ENCODE peak calls at places on chromosomes 5 and 9, in seven cellular contexts. One of them, this sample, is unnamed.

GRCh38 chr9:94672811-94673487 is 33.6 kb upstream of the FBP1 start:
- DNase-seq in activated CD4-positive, alpha-beta T cell treated with anti-CD3 and anti-CD28 coated beads, Interleukin-2, amount 50 U/mL, for 48 hours: no peak
- DNase-seq in caudate nucleus: no peak
- DNase-seq in OCI-LY7: no peak
- DNase-seq in hypothalamus: no peak
- DNase-seq in activated effector memory CD4-positive, alpha-beta T cell treated with anti-CD3 and anti-CD28 coated beads, Interleukin-2, amount 50 U/mL, for 16 hours: no peak
- DNase-seq in GM20000: no peak
- DNase-seq in this sample: no peak

GRCh38 chr5:175484824-175485223 is 6.5 kb downstream of the SFXN1 start:
- DNase-seq in activated CD4-positive, alpha-beta T cell treated with anti-CD3 and anti-CD28 coated beads, Interleukin-2, amount 50 U/mL, for 48 hours: no peak
- DNase-seq in caudate nucleus: no peak
- DNase-seq in OCI-LY7: no peak
- DNase-seq in hypothalamus: no peak
- DNase-seq in activated effector memory CD4-positive, alpha-beta T cell treated with anti-CD3 and anti-CD28 coated beads, Interleukin-2, amount 50 U/mL, for 16 hours: no peak
- DNase-seq in GM20000: no peak
- DNase-seq in this sample: no peak

GRCh38 chr5:38723423-38723822 is 122.4 kb upstream of the OSMR start:
- DNase-seq in activated CD4-positive, alpha-beta T cell treated with anti-CD3 and anti-CD28 coated beads, Interleukin-2, amount 50 U/mL, for 48 hours: no peak
- DNase-seq in caudate nucleus: no peak
- DNase-seq in OCI-LY7: no peak
- DNase-seq in hypothalamus: no peak
- DNase-seq in activated effector memory CD4-positive, alpha-beta T cell treated with anti-CD3 and anti-CD28 coated beads, Interleukin-2, amount 50 U/mL, for 16 hours: no peak
- DNase-seq in GM20000: no peak
- DNase-seq in this sample: no peak

GRCh38 chr5:69219939-69220338 is 14.7 kb upstream of the CDK7 start:
- DNase-seq in activated CD4-positive, alpha-beta T cell treated with anti-CD3 and anti-CD28 coated beads, Interleukin-2, amount 50 U/mL, for 48 hours: no peak
- DNase-seq in caudate nucleus: no peak
- DNase-seq in OCI-LY7: no peak
- DNase-seq in hypothalamus: no peak
- DNase-seq in activated effector memory CD4-positive, alpha-beta T cell treated with anti-CD3 and anti-CD28 coated beads, Interleukin-2, amount 50 U/mL, for 16 hours: no peak
- DNase-seq in GM20000: no peak
- DNase-seq in this sample: no peak

GRCh38 chr9:5695860-5696259 is 67.0 kb downstream of the RIC1 start:
- DNase-seq in activated CD4-positive, alpha-beta T cell treated with anti-CD3 and anti-CD28 coated beads, Interleukin-2, amount 50 U/mL, for 48 hours: no peak
- DNase-seq in caudate nucleus: no peak
- DNase-seq in OCI-LY7: no peak
- DNase-seq in hypothalamus: no peak
- DNase-seq in activated effector memory CD4-positive, alpha-beta T cell treated with anti-CD3 and anti-CD28 coated beads, Interleukin-2, amount 50 U/mL, for 16 hours: no peak
- DNase-seq in GM20000: no peak
- DNase-seq in this sample: no peak

GRCh38 chr9:86242012-86242411 is 17.4 kb downstream of the C9orf153 start:
- DNase-seq in activated CD4-positive, alpha-beta T cell treated with anti-CD3 and anti-CD28 coated beads, Interleukin-2, amount 50 U/mL, for 48 hours: no peak
- DNase-seq in caudate nucleus: no peak
- DNase-seq in OCI-LY7: no peak
- DNase-seq in hypothalamus: no peak
- DNase-seq in activated effector memory CD4-positive, alpha-beta T cell treated with anti-CD3 and anti-CD28 coated beads, Interleukin-2, amount 50 U/mL, for 16 hours: no peak
- DNase-seq in GM20000: no peak
- DNase-seq in this sample: no peak

GRCh38 chr9:130159057-130159456 is 13.1 kb upstream of the NCS1 start:
- DNase-seq in activated CD4-positive, alpha-beta T cell treated with anti-CD3 and anti-CD28 coated beads, Interleukin-2, amount 50 U/mL, for 48 hours: no peak
- DNase-seq in caudate nucleus: no peak
- DNase-seq in OCI-LY7: no peak
- DNase-seq in hypothalamus: no peak
- DNase-seq in activated effector memory CD4-positive, alpha-beta T cell treated with anti-CD3 and anti-CD28 coated beads, Interleukin-2, amount 50 U/mL, for 16 hours: no peak
- DNase-seq in GM20000: no peak
- DNase-seq in this sample: no peak

GRCh38 chr5:9765421-9765820 is 135.3 kb upstream of the TAS2R1 start:
- DNase-seq in activated CD4-positive, alpha-beta T cell treated with anti-CD3 and anti-CD28 coated beads, Interleukin-2, amount 50 U/mL, for 48 hours: no peak
- DNase-seq in caudate nucleus: no peak
- DNase-seq in OCI-LY7: no peak
- DNase-seq in hypothalamus: no peak
- DNase-seq in activated effector memory CD4-positive, alpha-beta T cell treated with anti-CD3 and anti-CD28 coated beads, Interleukin-2, amount 50 U/mL, for 16 hours: no peak
- DNase-seq in GM20000: no peak
- DNase-seq in this sample: no peak

GRCh38 chr5:140571105-140571504 is 6.5 kb downstream of the SLC35A4 start:
- DNase-seq in activated CD4-positive, alpha-beta T cell treated with anti-CD3 and anti-CD28 coated beads, Interleukin-2, amount 50 U/mL, for 48 hours: no peak
- DNase-seq in caudate nucleus: no peak
- DNase-seq in OCI-LY7: no peak
- DNase-seq in hypothalamus: no peak
- DNase-seq in activated effector memory CD4-positive, alpha-beta T cell treated with anti-CD3 and anti-CD28 coated beads, Interleukin-2, amount 50 U/mL, for 16 hours: no peak
- DNase-seq in GM20000: no peak
- DNase-seq in this sample: no peak

GRCh38 chr9:97807681-97808080 is 45.3 kb upstream of the FOXE1 start:
- DNase-seq in activated CD4-positive, alpha-beta T cell treated with anti-CD3 and anti-CD28 coated beads, Interleukin-2, amount 50 U/mL, for 48 hours: no peak
- DNase-seq in caudate nucleus: no peak
- DNase-seq in OCI-LY7: no peak
- DNase-seq in hypothalamus: no peak
- DNase-seq in activated effector memory CD4-positive, alpha-beta T cell treated with anti-CD3 and anti-CD28 coated beads, Interleukin-2, amount 50 U/mL, for 16 hours: no peak
- DNase-seq in GM20000: no peak
- DNase-seq in this sample: no peak

GRCh38 chr5:146165469-146165868 is 17.0 kb downstream of the LARS1 start:
- DNase-seq in activated CD4-positive, alpha-beta T cell treated with anti-CD3 and anti-CD28 coated beads, Interleukin-2, amount 50 U/mL, for 48 hours: no peak
- DNase-seq in caudate nucleus: no peak
- DNase-seq in OCI-LY7: no peak
- DNase-seq in hypothalamus: no peak
- DNase-seq in activated effector memory CD4-positive, alpha-beta T cell treated with anti-CD3 and anti-CD28 coated beads, Interleukin-2, amount 50 U/mL, for 16 hours: no peak
- DNase-seq in GM20000: no peak
- DNase-seq in this sample: no peak

GRCh38 chr9:92887880-92888338 is 10.1 kb upstream of the ZNF484 start:
- DNase-seq in activated CD4-positive, alpha-beta T cell treated with anti-CD3 and anti-CD28 coated beads, Interleukin-2, amount 50 U/mL, for 48 hours: no peak
- DNase-seq in caudate nucleus: no peak
- DNase-seq in OCI-LY7: peak
- DNase-seq in hypothalamus: no peak
- DNase-seq in activated effector memory CD4-positive, alpha-beta T cell treated with anti-CD3 and anti-CD28 coated beads, Interleukin-2, amount 50 U/mL, for 16 hours: no peak
- DNase-seq in GM20000: no peak
- DNase-seq in this sample: no peak

GRCh38 chr9:76414656-76415055 is 20.4 kb upstream of the RFK start:
- DNase-seq in activated CD4-positive, alpha-beta T cell treated with anti-CD3 and anti-CD28 coated beads, Interleukin-2, amount 50 U/mL, for 48 hours: no peak
- DNase-seq in caudate nucleus: no peak
- DNase-seq in OCI-LY7: peak
- DNase-seq in hypothalamus: no peak
- DNase-seq in activated effector memory CD4-positive, alpha-beta T cell treated with anti-CD3 and anti-CD28 coated beads, Interleukin-2, amount 50 U/mL, for 16 hours: no peak
- DNase-seq in GM20000: no peak
- DNase-seq in this sample: no peak

This sample was measured in activated T-helper 2 cell treated with anti-CD3 and anti-CD28 coated beads, Interferon-gamma antibody, Interleukin-2, Interleukin-4, amounts not matched to agents 10 μg/mL and 5 μg/mL and 100 μg/mL, durations not matched to agents 14 hours and 24 hours and 36 hours.